ENCODE peak calls at places on chromosomes 3 and 15, in eight cellular contexts. N is psoas muscle, I is endodermal cell, R is prostate gland, O is fibroblast of pulmonary artery, H is endothelial cell of umbilical vein, E is heart right ventricle, M is dorsolateral prefrontal cortex. W is an unnamed sample.

GRCh38 chr3:151316267-151316991 is at the start of gene GPR87:
- DNase-seq in N (no peak), I (peak), R (peak), O (no peak), H (no peak), E (no peak), M (no peak), W (no peak)

GRCh38 chr3:134353831-134354611 is 20.2 kb downstream of the AMOTL2 start:
- DNase-seq in N (no peak), I (peak), R (no peak), O (no peak), H (no peak), E (no peak), M (no peak), W (no peak)

GRCh38 chr3:61774279-61774890 is 213.0 kb downstream of the PTPRG start:
- DNase-seq in N (no peak), I (no peak), R (no peak), O (no peak), H (no peak), E (no peak), M (no peak), W (no peak)

GRCh38 chr3:183980408-183980807 is 37.3 kb downstream of the ABCC5 start:
- DNase-seq in N (peak), I (no peak), R (peak), O (peak), H (no peak), E (no peak), M (no peak), W (peak)

GRCh38 chr15:73571346-73571745 is 61.8 kb downstream of the NPTN start:
- DNase-seq in N (no peak), I (no peak), R (no peak), O (no peak), H (no peak), E (no peak), M (no peak), W (no peak)

GRCh38 chr3:11784962-11785361 is 61.7 kb downstream of the TAMM41 start:
- DNase-seq in N (no peak), I (no peak), R (no peak), O (no peak), H (no peak), E (no peak), M (no peak), W (no peak)

GRCh38 chr3:100265016-100265415 is 4.2 kb downstream of the TBC1D23 start:
- DNase-seq in N (no peak), I (no peak), R (no peak), O (no peak), H (no peak), E (no peak), M (no peak), W (no peak)

GRCh38 chr15:98524274-98524673 is 124.1 kb upstream of the IGF1R start:
- DNase-seq in N (no peak), I (no peak), R (no peak), O (no peak), H (no peak), E (no peak), M (no peak), W (no peak)

GRCh38 chr3:168096210-168096795 is 579 bp upstream of the GOLIM4 start:
- DNase-seq in N (peak), I (no peak), R (no peak), O (peak), H (peak), E (peak), M (peak), W (peak)

DNA sequence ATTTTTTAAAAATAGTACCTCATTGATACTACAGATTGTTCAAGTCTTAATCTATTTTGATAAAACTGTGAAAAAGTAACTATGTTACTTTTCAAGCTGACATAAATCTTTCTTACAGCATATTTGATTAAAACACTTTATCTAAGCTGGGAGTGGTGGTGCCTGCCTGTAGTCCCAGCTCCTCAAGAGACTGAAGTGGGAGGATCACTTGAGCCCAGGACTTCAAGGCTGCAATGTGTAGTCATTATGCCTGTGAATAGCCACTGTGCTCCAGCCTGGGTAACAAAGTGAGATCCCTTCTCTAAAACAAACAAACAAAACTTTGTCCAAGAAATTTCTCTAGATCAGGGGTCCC is 59.6 kb upstream of the NEDD4 start:
- DNase-seq in N (no peak), I (no peak), R (no peak), O (no peak), H (no peak), E (no peak), M (no peak), W (no peak)
- TF ChIP-seq CTCF in N (no peak), I (peak), R (no peak), O (no peak), H (no peak), E (no peak), M (no peak), W (no peak)

DNA sequence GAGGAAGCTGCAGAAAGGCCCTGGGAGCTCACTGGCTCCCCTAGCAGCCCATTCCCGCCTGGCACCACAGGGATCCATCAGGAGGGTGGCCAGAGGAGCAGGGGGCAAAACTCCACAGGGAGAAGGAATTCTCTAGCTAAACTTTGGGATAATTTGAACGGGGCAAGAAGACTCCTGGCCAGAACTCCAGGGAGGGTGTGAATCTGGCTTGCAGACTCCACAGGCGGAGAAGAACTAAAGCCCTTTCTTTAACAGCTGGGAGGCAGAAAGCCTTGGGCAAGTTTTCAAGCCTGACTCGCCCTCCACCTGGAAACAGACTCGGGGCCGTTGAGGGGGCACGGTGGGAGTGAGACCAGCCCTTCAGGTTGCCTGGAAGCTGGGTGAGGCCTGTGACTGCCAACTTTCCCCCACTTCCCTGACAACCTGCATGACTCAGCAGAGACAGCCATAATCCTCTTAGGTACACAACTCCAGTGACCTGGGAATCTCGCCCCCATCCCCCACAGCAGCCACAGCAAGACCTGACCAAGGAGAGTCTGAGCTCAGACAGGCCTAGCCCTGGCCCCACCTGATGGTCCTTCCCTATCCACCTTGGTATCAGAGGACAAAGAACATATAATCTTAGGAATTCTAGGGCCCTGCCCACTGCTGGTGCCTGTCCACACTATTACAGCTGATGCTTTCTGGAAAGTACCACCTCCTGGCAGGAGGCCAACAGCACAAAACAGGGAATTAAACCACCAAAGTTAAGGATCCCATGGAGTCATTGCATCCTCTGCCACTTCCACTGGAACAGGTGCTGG is 28.7 kb downstream of the SLC27A2 start:
- DNase-seq in N (no peak), I (peak), R (no peak), O (no peak), H (no peak), E (no peak), M (no peak), W (no peak)
- H3K4me3 ChIP-seq in N (no peak), I (peak), R (no peak), O (no peak), H (no peak), E (no peak), M (no peak), W (no peak)

GRCh38 chr15:62495670-62496328 is 330.7 kb upstream of the C2CD4B start:
- DNase-seq in N (peak), I (no peak), R (no peak), O (peak), H (no peak), E (no peak), M (no peak), W (no peak)
- TF ChIP-seq CTCF in N (no peak), I (no peak), R (no peak), O (no peak), H (no peak), E (no peak), M (no peak), W (no peak)

GRCh38 chr3:43285644-43286043 is 696 bp upstream of the SNRK start:
- DNase-seq in N (no peak), I (peak), R (no peak), O (no peak), H (no peak), E (no peak), M (no peak), W (peak)
- H3K4me3 ChIP-seq in N (peak), I (peak), R (peak), O (peak), H (no peak), E (no peak), M (peak), W (peak)

GRCh38 chr15:45026646-45027045 is 3.7 kb downstream of the SORD start:
- DNase-seq in N (no peak), I (no peak), R (no peak), O (peak), H (peak), E (no peak), M (no peak), W (no peak)
- TF ChIP-seq CTCF in N (no peak), I (no peak), R (no peak), O (no peak), H (no peak), E (no peak), M (no peak), W (no peak)

DNA sequence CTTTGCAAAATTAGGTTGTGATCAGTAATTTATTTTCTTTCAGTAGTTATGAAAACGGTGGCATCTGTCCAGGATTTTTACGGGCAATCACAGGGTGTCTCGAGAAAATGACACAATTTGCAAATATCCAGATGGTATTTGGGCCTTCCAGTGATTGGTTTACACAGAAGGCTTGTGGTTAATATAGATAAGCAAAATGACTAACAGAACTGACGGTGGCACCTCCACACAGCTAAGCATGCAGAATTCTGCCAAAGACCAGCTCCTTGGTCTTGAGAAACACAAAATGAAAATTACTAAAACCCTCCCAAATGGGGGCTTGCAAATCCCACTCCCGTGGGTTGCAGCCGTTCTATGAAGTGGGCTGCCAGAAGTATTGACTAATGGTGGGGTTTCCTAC is 5.5 kb downstream of the ARHGEF3 start:
- DNase-seq in N (no peak), I (peak), R (no peak), O (peak), H (peak), E (no peak), M (no peak), W (no peak)
- H3K4me3 ChIP-seq in N (no peak), I (no peak), R (no peak), O (no peak), H (no peak), E (no peak), M (peak), W (no peak)

GRCh38 chr3:131231710-131232348 is 149.7 kb upstream of the NUDT16 start:
- DNase-seq in N (no peak), I (no peak), R (no peak), O (no peak), H (peak), E (no peak), M (no peak), W (no peak)
- TF ChIP-seq CTCF in N (no peak), I (peak), R (no peak), O (no peak), H (no peak), E (no peak), M (no peak), W (no peak)

GRCh38 chr3:123447749-123448502 is 964 bp downstream of the ADCY5 start:
- DNase-seq in N (no peak), I (peak), R (no peak), O (peak), H (no peak), E (peak), M (no peak), W (peak)
- H3K4me3 ChIP-seq in N (peak), I (peak), R (peak), O (no peak), H (no peak), E (peak), M (peak), W (peak)

DNA sequence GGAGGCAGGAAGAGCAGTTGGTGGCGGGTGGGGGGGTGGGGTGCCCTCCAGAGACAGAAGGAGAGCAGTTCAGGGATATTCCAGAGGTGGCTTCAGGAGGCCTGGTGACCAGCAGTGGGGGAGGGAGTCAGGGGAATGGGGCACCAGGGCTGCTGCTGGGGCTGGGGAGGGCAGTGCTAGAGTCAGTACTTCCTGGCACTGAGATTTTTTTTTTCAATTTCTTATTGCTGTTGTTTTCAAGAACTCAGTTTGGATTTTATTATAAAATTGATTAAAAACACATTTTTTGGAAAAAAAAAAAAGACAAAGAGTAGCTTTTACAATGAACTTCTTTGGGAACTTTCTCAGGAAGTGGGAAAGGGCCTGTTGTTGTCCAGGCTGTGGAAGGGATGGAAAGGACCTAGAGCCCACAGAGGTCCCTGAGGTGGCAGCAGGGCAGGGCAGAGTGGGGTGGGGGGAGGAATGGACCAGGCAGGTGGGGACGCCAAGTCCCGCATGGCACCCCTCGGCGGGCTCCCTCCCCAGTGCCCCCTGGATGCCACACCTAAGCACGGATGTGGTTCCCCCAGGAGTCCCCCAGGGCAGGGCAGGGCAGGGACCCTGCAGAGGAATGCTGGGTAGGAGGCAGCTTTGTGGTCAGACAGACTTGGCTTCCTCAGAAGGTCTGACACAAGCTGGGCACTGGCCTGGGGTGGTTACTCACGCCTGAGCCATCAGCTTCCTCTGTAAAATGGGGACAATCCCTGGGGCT is 8.5 kb upstream of the ANPEP start:
- DNase-seq in N (no peak), I (no peak), R (no peak), O (peak), H (no peak), E (no peak), M (no peak), W (no peak)
- TF ChIP-seq CTCF in N (no peak), I (no peak), R (no peak), O (no peak), H (no peak), E (no peak), M (no peak), W (no peak)